ENCODE peak calls at places on chromosomes 13 and 19, in ten cellular contexts. K, O, Z, G, J, C, Q, L, S and W are unnamed samples.
A peak's percentile ranks its signal among the peaks of the same experiment; 100 is the strongest.

GRCh38 chr19:48283908-48284307 is 14.0 kb downstream of the ZNF114 start:
- DNase-seq in K (no peak), O (no peak), Z (no peak), G (no peak), J (no peak), C (no peak), Q (no peak), L (no peak), S (no peak), W (no peak)

GRCh38 chr19:34171539-34171876 is 796 bp upstream of the LSM14A start:
- DNase-seq in K (peak; percentile 64), O (no peak), Z (no peak), G (no peak), J (no peak), C (no peak), Q (no peak), L (no peak), S (peak; percentile 55), W (no peak)

GRCh38 chr13:44637581-44637980 is 61.5 kb upstream of the TSC22D1 start:
- DNase-seq in K (no peak), O (no peak), Z (no peak), G (no peak), J (no peak), C (no peak), Q (no peak), L (no peak), S (no peak), W (no peak)

GRCh38 chr19:934865-935422 is 9.1 kb downstream of the ARID3A start:
- DNase-seq in K (no peak), O (no peak), Z (no peak), G (peak; percentile 99), J (peak; percentile 95), C (peak; percentile 89), Q (peak; percentile 85), L (peak; percentile 48), S (no peak), W (peak; percentile 97)

GRCh38 chr19:422213-422916 is 13.4 kb upstream of the C2CD4C start:
- DNase-seq in K (no peak), O (no peak), Z (no peak), G (no peak), J (no peak), C (no peak), Q (no peak), L (no peak), S (no peak), W (peak; percentile 72)

GRCh38 chr13:21069561-21070004 is 8.2 kb upstream of the LATS2 start:
- DNase-seq in K (peak; percentile 73), O (no peak), Z (no peak), G (no peak), J (no peak), C (no peak), Q (no peak), L (no peak), S (peak; percentile 59), W (peak; percentile 62)

GRCh38 chr13:49341517-49341916 is 93.8 kb downstream of the CDADC1 start:
- DNase-seq in K (no peak), O (no peak), Z (no peak), G (no peak), J (no peak), C (no peak), Q (no peak), L (no peak), S (no peak), W (no peak)

GRCh38 chr19:42270346-42271044 is 1.4 kb downstream of the CIC start:
- DNase-seq in K (peak; percentile 59), O (peak; percentile 65), Z (no peak), G (peak; percentile 69), J (no peak), C (peak; percentile 54), Q (peak; percentile 49), L (peak; percentile 71), S (no peak), W (peak; percentile 82)

GRCh38 chr13:30932481-30933333 is at the start of gene TEX26:
- DNase-seq in K (no peak), O (no peak), Z (peak; percentile 60), G (no peak), J (no peak), C (no peak), Q (no peak), L (no peak), S (no peak), W (peak; percentile 76)

GRCh38 chr19:44626067-44626624 is 12.8 kb downstream of the IGSF23 start:
- DNase-seq in K (peak; percentile 91), O (no peak), Z (no peak), G (peak; percentile 74), J (peak; percentile 64), C (no peak), Q (no peak), L (no peak), S (peak; percentile 79), W (no peak)

GRCh38 chr19:485583-486236 is 10.6 kb upstream of the MADCAM1 start:
- DNase-seq in K (no peak), O (no peak), Z (no peak), G (peak; percentile 63), J (peak; percentile 64), C (no peak), Q (peak; percentile 12), L (no peak), S (no peak), W (no peak)

GRCh38 chr13:113995051-113995601 is 21.2 kb upstream of the C13orf46 start:
- DNase-seq in K (no peak), O (no peak), Z (no peak), G (no peak), J (no peak), C (no peak), Q (no peak), L (no peak), S (no peak), W (no peak)

DNA sequence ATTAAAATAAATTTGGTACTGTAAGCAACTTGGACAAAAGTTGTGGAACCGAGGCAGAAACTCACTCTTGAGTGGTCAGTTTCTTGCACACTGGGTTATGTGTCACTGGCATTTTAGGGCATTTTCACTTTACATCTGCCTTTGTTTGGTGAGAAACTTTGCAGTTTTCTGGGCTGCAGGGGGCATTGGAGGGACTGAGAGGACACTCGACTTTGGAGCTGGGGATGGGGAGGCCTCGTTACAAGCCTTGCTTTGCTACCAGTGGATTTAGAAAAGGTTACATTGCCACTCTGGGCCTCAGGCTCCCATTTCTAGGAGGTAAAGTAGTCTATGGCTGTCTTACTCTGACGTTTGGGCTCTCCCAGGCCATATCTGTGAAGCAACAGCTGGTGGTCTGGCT is 41.9 kb upstream of the ZNF536 start:
- DNase-seq in K (no peak), O (no peak), Z (no peak), G (no peak), J (no peak), C (no peak), Q (no peak), L (no peak), S (no peak), W (no peak)
- H3K27ac ChIP-seq in K (no peak overlapping the region), O (no peak overlapping the region), Z (no peak overlapping the region), G (no peak overlapping the region), J (no peak overlapping the region), C (no peak overlapping the region), Q (no peak overlapping the region), L (no peak overlapping the region), S (no peak overlapping the region), W (no peak overlapping the region)

GRCh38 chr19:46035986-46036744 is 4.6 kb downstream of the IGFL4 start:
- DNase-seq in K (no peak), O (no peak), Z (no peak), G (no peak), J (no peak), C (no peak), Q (no peak), L (no peak), S (no peak), W (no peak)
- TF ChIP-seq CTCF in K (no peak), O (no peak), Z (no peak), G (no peak), J (no peak), C (no peak), Q (no peak), L (no peak), S (no peak), W (no peak)

GRCh38 chr19:16185925-16186234 is 670 bp downstream of the FAM32A start:
- DNase-seq in K (no peak), O (no peak), Z (peak; percentile 73), G (no peak), J (no peak), C (no peak), Q (peak; percentile 75), L (no peak), S (no peak), W (no peak)
- H3K27ac ChIP-seq in K (peak overlapping the region; percentile 71), O (peak overlapping the region; percentile 87), Z (peak overlapping the region; percentile 93), G (peak overlapping the region; percentile 51), J (peak overlapping the region; percentile 70), C (peak overlapping the region; percentile 81), Q (peak overlapping the region; percentile 77), L (peak overlapping the region; percentile 81), S (peak overlapping the region; percentile 89), W (no peak overlapping the region)

GRCh38 chr13:50584856-50585580 is 258.5 kb downstream of the DLEU7 start:
- DNase-seq in K (no peak), O (no peak), Z (no peak), G (no peak), J (no peak), C (no peak), Q (no peak), L (no peak), S (no peak), W (no peak)

GRCh38 chr13:50581586-50582196 is 261.8 kb downstream of the DLEU7 start:
- DNase-seq in K (no peak), O (no peak), Z (no peak), G (no peak), J (no peak), C (no peak), Q (no peak), L (no peak), S (no peak), W (no peak)

GRCh38 chr13:50577806-50578205 is 265.7 kb downstream of the DLEU7 start:
- DNase-seq in K (no peak), O (no peak), Z (no peak), G (no peak), J (no peak), C (no peak), Q (no peak), L (no peak), S (no peak), W (no peak)

GRCh38 chr13:50576156-50576555 is 267.3 kb downstream of the DLEU7 start:
- DNase-seq in K (no peak), O (no peak), Z (no peak), G (peak; percentile 86), J (no peak), C (no peak), Q (no peak), L (no peak), S (no peak), W (peak; percentile 81)

GRCh38 chr13:50580684-50581305 is 262.7 kb downstream of the DLEU7 start:
- DNase-seq in K (no peak), O (no peak), Z (peak; percentile 56), G (no peak), J (no peak), C (no peak), Q (no peak), L (no peak), S (no peak), W (no peak)
- TF ChIP-seq CTCF in K (no peak), O (no peak), Z (peak; percentile 29), G (no peak), J (no peak), C (peak; percentile 15), Q (peak; percentile 36), L (no peak), S (no peak), W (no peak)